ENCODE peak calls at places on chromosomes 16 and 17, in four cellular contexts. S is esophagus squamous epithelium; B is stimulated activated CD4-positive, alpha-beta T cell treated with anti-CD3 and anti-CD28 coated beads, Interleukin-1b, Interleukin-23, amount 100 ng/mL, for 24 hours; Y is lung microvascular endothelial cell. K is an unnamed sample.

GRCh38 chr17:5772720-5773119 is 188.4 kb upstream of the NLRP1 start:
- DNase-seq in S (no peak), B (no peak), Y (no peak), K (no peak)

GRCh38 chr16:12317121-12317810 is 340.7 kb downstream of the SNX29 start:
- DNase-seq in B (no peak), Y (no peak), S (no peak), K (no peak)

GRCh38 chr16:48613061-48613957 is 3.3 kb upstream of the N4BP1 start:
- DNase-seq in S (no peak), Y (peak), B (no peak), K (no peak)

GRCh38 chr17:82848022-82848592 is 8.3 kb upstream of the ZNF750 start:
- DNase-seq in B (no peak), S (no peak), Y (peak), K (no peak)

GRCh38 chr17:39401412-39402278 is at the start of gene FBXL20:
- DNase-seq in S (peak), B (peak), Y (peak), K (peak)

GRCh38 chr17:44005865-44006580 is 1.6 kb downstream of the NAGS start:
- DNase-seq in Y (peak), B (no peak), S (no peak), K (no peak)

GRCh38 chr17:39196820-39197331 is 593 bp downstream of the CACNB1 start:
- DNase-seq in B (no peak), S (no peak), Y (no peak), K (no peak)

GRCh38 chr17:52287611-52288010 is 129.1 kb upstream of the CA10 start:
- DNase-seq in S (no peak), B (no peak), Y (no peak), K (no peak)

GRCh38 chr17:76014925-76015261 is 12.2 kb downstream of the EVPL start:
- DNase-seq in B (no peak), Y (no peak), S (no peak), K (no peak)

GRCh38 chr16:85245307-85246172 is 133.3 kb upstream of the CIBAR2 start:
- DNase-seq in S (no peak), Y (peak), B (peak), K (no peak)

GRCh38 chr17:70563301-70563820 is 394.0 kb downstream of the KCNJ2 start:
- DNase-seq in S (no peak), Y (peak), B (no peak), K (no peak)

GRCh38 chr17:77836557-77837041 is 121.9 kb upstream of the TNRC6C start:
- DNase-seq in Y (no peak), S (no peak), B (no peak), K (no peak)

GRCh38 chr16:69003500-69003899 is 102.0 kb upstream of the HAS3 start:
- DNase-seq in S (no peak), B (no peak), Y (no peak), K (no peak)

GRCh38 chr16:73107371-73107770 is 59.4 kb upstream of the ZFHX3 start:
- DNase-seq in B (no peak), Y (no peak), S (no peak), K (no peak)

GRCh38 chr17:29615048-29615385 is 7.7 kb downstream of the CORO6 start:
- DNase-seq in S (no peak), Y (no peak), B (no peak), K (no peak)

GRCh38 chr17:13843862-13844640 is 225.3 kb upstream of the COX10 start:
- DNase-seq in B (no peak), Y (no peak), S (no peak), K (no peak)

GRCh38 chr16:89049484-89050118 is 44.1 kb upstream of the ACSF3 start:
- DNase-seq in B (no peak), Y (no peak), S (no peak), K (no peak)

GRCh38 chr16:84718-85452 is 6.9 kb downstream of the MPG start:
- DNase-seq in B (no peak), S (no peak), Y (peak), K (no peak)

GRCh38 chr17:1789936-1790335 is 28.1 kb downstream of the SERPINF1 start:
- DNase-seq in Y (no peak), B (no peak), S (no peak), K (no peak)

GRCh38 chr16:8931864-8932263 is 31.8 kb downstream of the USP7 start:
- DNase-seq in B (peak), Y (peak), S (no peak), K (no peak)

GRCh38 chr17:2178798-2179505 is 124.0 kb downstream of the HIC1 start:
- DNase-seq in S (no peak), Y (peak), B (no peak), K (no peak)

GRCh38 chr16:6047325-6047724 is 949.7 kb upstream of the EEF2KMT start:
- DNase-seq in Y (no peak), S (no peak), B (no peak), K (no peak)

GRCh38 chr17:19805006-19805405 is 56.9 kb upstream of the ALDH3A1 start:
- DNase-seq in Y (no peak), B (no peak), S (no peak), K (no peak)

GRCh38 chr16:10871157-10871991 is 5.6 kb upstream of the CIITA start:
- DNase-seq in Y (peak), B (no peak), S (no peak), K (no peak)

GRCh38 chr17:79943354-79944241 is 92.1 kb downstream of the TBC1D16 start:
- DNase-seq in Y (no peak), B (no peak), S (no peak), K (no peak)

GRCh38 chr17:44279586-44280344 is 11.8 kb upstream of the SLC4A1 start:
- DNase-seq in S (no peak), B (no peak), Y (peak), K (no peak)

GRCh38 chr16:49470550-49470949 is 96.9 kb downstream of the C16orf78 start:
- DNase-seq in Y (no peak), B (no peak), S (no peak), K (no peak)

K was measured in cerebellar nuclear complex.